ENCODE peak calls at places on chromosomes 11 and 22, in nine cellular contexts. M, S, J, V, C, Y, Q, P and X are unnamed samples.

GRCh38 chr11:47723041-47723440 is 7.9 kb upstream of the AGBL2 start:
- DNase-seq in M (no peak), S (no peak), J (no peak), V (no peak), C (no peak), Y (no peak), Q (no peak), P (no peak), X (no peak)

GRCh38 chr11:42066113-42066512 is 606.7 kb upstream of the LRRC4C start:
- DNase-seq in M (no peak), S (peak; percentile 6), J (no peak), V (peak; percentile 51), C (no peak), Y (no peak), Q (no peak), P (no peak), X (no peak)

GRCh38 chr22:42688241-42688913 is 32.3 kb downstream of the A4GALT start:
- DNase-seq in M (no peak), S (peak; percentile 96), J (peak; percentile 93), V (peak; percentile 89), C (no peak), Y (peak; percentile 100), Q (peak; percentile 83), P (peak; percentile 45), X (no peak)

GRCh38 chr11:44680982-44681597 is 45.7 kb upstream of the TSPAN18 start:
- DNase-seq in M (no peak), S (peak; percentile 22), J (no peak), V (peak; percentile 18), C (peak; percentile 67), Y (no peak), Q (peak; percentile 60), P (no peak), X (peak; percentile 32)

GRCh38 chr22:27636716-27637503 is 164.6 kb downstream of the MN1 start:
- DNase-seq in M (no peak), S (no peak), J (no peak), V (no peak), C (no peak), Y (no peak), Q (no peak), P (no peak), X (no peak)

GRCh38 chr11:120511116-120511803 is at the start of gene GRIK4:
- DNase-seq in M (no peak), S (peak; percentile 89), J (peak; percentile 57), V (peak; percentile 82), C (peak; percentile 89), Y (peak; percentile 92), Q (peak; percentile 62), P (peak; percentile 96), X (no peak)

GRCh38 chr22:46055176-46055850 is 78.4 kb upstream of the WNT7B start:
- DNase-seq in M (no peak), S (peak; percentile 72), J (no peak), V (no peak), C (no peak), Y (peak; percentile 34), Q (peak; percentile 57), P (peak; percentile 51), X (no peak)

GRCh38 chr11:38791346-38791961 is 2193.4 kb upstream of the RAG2 start:
- DNase-seq in M (no peak), S (peak; percentile 79), J (peak; percentile 58), V (peak; percentile 63), C (peak; percentile 71), Y (peak; percentile 89), Q (peak; percentile 39), P (peak; percentile 57), X (no peak)

GRCh38 chr22:46390652-46391301 is 55.3 kb downstream of the TRMU start:
- DNase-seq in M (no peak), S (peak; percentile 92), J (peak; percentile 65), V (peak; percentile 64), C (no peak), Y (peak; percentile 92), Q (peak; percentile 70), P (peak; percentile 81), X (no peak)

GRCh38 chr11:37142591-37142990 is 544.6 kb upstream of the RAG2 start:
- DNase-seq in M (no peak), S (no peak), J (no peak), V (no peak), C (no peak), Y (no peak), Q (no peak), P (no peak), X (no peak)

GRCh38 chr11:57424802-57425564 is 1.9 kb downstream of the SLC43A3 start:
- DNase-seq in M (peak; percentile 95), S (peak; percentile 83), J (peak; percentile 95), V (peak; percentile 87), C (peak; percentile 61), Y (peak; percentile 42), Q (peak; percentile 81), P (no peak), X (peak; percentile 86)

GRCh38 chr11:130634186-130634585 is 185.7 kb downstream of the ADAMTS15 start:
- DNase-seq in M (no peak), S (no peak), J (no peak), V (no peak), C (no peak), Y (no peak), Q (no peak), P (no peak), X (no peak)

GRCh38 chr11:76205252-76206076 is 838 bp downstream of the WNT11 start:
- DNase-seq in M (no peak), S (no peak), J (no peak), V (peak; percentile 60), C (no peak), Y (peak; percentile 5), Q (no peak), P (no peak), X (no peak)

GRCh38 chr11:123753110-123753509 is 1.2 kb downstream of the OR6X1 start:
- DNase-seq in M (no peak), S (no peak), J (no peak), V (no peak), C (peak; percentile 11), Y (no peak), Q (no peak), P (no peak), X (no peak)

GRCh38 chr11:16739326-16739875 is 954 bp downstream of the C11orf58 start:
- DNase-seq in M (no peak), S (peak; percentile 58), J (peak; percentile 28), V (peak; percentile 26), C (no peak), Y (peak; percentile 48), Q (peak; percentile 15), P (peak; percentile 17), X (no peak)

GRCh38 chr11:132126973-132127900 is 756.8 kb downstream of the NTM start:
- DNase-seq in M (no peak), S (peak; percentile 94), J (peak; percentile 94), V (peak; percentile 57), C (peak; percentile 33), Y (peak; percentile 98), Q (peak; percentile 67), P (peak; percentile 66), X (no peak)

GRCh38 chr11:83641511-83641910 is 355.3 kb upstream of the CCDC90B start:
- DNase-seq in M (no peak), S (peak; percentile 90), J (peak; percentile 6), V (peak; percentile 56), C (no peak), Y (peak; percentile 12), Q (no peak), P (no peak), X (no peak)
- H3K9ac ChIP-seq in M (no peak overlapping the region), S (peak overlapping the region; percentile 8), J (no peak overlapping the region), V (no peak overlapping the region), C (no peak overlapping the region), Y (no peak overlapping the region), Q (no peak overlapping the region), P (no peak overlapping the region), X (no peak overlapping the region)

GRCh38 chr22:37626556-37627075 is 12.9 kb upstream of the SH3BP1 start:
- DNase-seq in M (no peak), S (no peak), J (no peak), V (no peak), C (no peak), Y (no peak), Q (no peak), P (no peak), X (no peak)
- H3K4me1 ChIP-seq in M (peaks cover 27% of the 10 kb centered on the region), S (no peaks in the 10 kb centered on the region), J (peaks cover 3% of the 10 kb centered on the region), V (peaks cover 1% of the 10 kb centered on the region), C (peaks cover 23% of the 10 kb centered on the region), Y (peaks cover 32% of the 10 kb centered on the region), Q (no peaks in the 10 kb centered on the region), P (peaks cover 4% of the 10 kb centered on the region), X (peaks cover 7% of the 10 kb centered on the region)

GRCh38 chr11:18766015-18766414 is 25.6 kb downstream of the PTPN5 start:
- DNase-seq in M (no peak), S (no peak), J (no peak), V (no peak), C (no peak), Y (no peak), Q (no peak), P (no peak), X (no peak)
- H3K9ac ChIP-seq in M (no peak overlapping the region), S (no peak overlapping the region), J (no peak overlapping the region), V (no peak overlapping the region), C (no peak overlapping the region), Y (no peak overlapping the region), Q (no peak overlapping the region), P (no peak overlapping the region), X (no peak overlapping the region)

GRCh38 chr11:2311456-2312201 is 9.8 kb downstream of the TSPAN32 start:
- DNase-seq in M (no peak), S (no peak), J (no peak), V (no peak), C (no peak), Y (no peak), Q (no peak), P (no peak), X (no peak)

GRCh38 chr11:2308713-2309112 is 6.9 kb downstream of the TSPAN32 start:
- DNase-seq in M (no peak), S (no peak), J (no peak), V (no peak), C (no peak), Y (no peak), Q (no peak), P (no peak), X (no peak)

GRCh38 chr11:2309251-2310072 is 7.6 kb downstream of the TSPAN32 start:
- DNase-seq in M (no peak), S (no peak), J (no peak), V (no peak), C (no peak), Y (no peak), Q (no peak), P (no peak), X (no peak)

GRCh38 chr11:2310786-2311455 is 9.1 kb downstream of the TSPAN32 start:
- DNase-seq in M (no peak), S (no peak), J (no peak), V (no peak), C (no peak), Y (no peak), Q (no peak), P (no peak), X (no peak)

DNA sequence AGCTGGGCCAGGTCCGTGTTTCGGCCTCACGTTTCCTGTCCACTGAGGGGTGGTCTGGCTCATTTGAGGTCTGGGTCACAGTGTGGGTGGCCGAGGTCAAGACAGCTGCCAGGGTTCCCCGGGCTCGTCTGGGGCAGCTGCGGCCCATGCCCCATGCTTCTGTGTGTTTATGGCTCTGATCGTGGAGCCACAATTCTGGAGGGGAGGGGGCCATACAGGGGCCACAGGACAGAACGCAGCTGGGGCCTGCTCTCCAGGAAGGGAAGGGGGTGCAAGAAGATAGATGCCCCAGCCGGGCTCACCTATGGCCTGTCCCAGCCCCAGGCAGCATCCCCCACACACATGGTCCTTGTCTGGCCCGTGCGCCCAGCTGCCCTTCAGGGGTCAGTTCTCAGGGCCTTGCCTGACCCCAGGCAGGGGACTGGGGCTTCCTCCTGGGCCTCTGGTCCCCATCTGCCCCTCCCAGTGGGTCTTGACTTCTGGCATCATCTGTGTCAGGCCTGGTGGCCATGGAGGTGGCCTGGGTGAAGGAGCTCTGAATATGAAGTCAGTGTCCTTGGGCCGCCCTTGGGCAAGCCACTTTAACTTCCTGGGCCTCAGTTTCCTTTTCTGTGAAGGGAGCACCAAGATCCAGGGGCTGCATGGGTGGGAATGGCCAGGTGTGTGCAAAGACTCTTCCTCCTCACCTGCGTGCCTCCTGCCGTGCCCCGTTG is 8.4 kb downstream of the TSPAN32 start:
- DNase-seq in M (no peak), S (no peak), J (no peak), V (no peak), C (no peak), Y (no peak), Q (no peak), P (no peak), X (no peak)
- H3K4me1 ChIP-seq in M (no peaks in the 10 kb centered on the region), S (peaks cover 30% of the 10 kb centered on the region), J (peaks cover 29% of the 10 kb centered on the region), V (no peaks in the 10 kb centered on the region), C (peaks cover 10% of the 10 kb centered on the region), Y (peaks cover 42% of the 10 kb centered on the region), Q (peaks cover 10% of the 10 kb centered on the region), P (peaks cover 32% of the 10 kb centered on the region), X (no peaks in the 10 kb centered on the region)